ENCODE peak calls at places on chromosomes 2 and 18, in eight cellular contexts. Y is astrocyte; J is HCT116; H is A549; C is A673; M is thoracic aorta; V is naive thymus-derived CD4-positive, alpha-beta T cell; I is CD8-positive, alpha-beta memory T cell. Q is an unnamed sample. For H3K4me1, the result is how much of the 10 kb centered on the place peaks cover.

GRCh38 chr18:13573750-13574149 is 152.6 kb downstream of the FAM210A start:
- DNase-seq in Y (no peak), H (no peak), V (no peak), I (no peak), M (no peak), J (no peak), C (no peak), Q (no peak)

GRCh38 chr2:160411167-160411566 is 82.4 kb downstream of the RBMS1 start:
- DNase-seq in C (no peak), V (no peak), I (peak), Y (peak), M (no peak), J (no peak), H (no peak), Q (no peak)

GRCh38 chr2:120963997-120964396 is 228.3 kb downstream of the GLI2 start:
- DNase-seq in M (no peak), Y (no peak), V (no peak), C (no peak), J (no peak), I (no peak), H (no peak), Q (no peak)

GRCh38 chr2:122831644-122832043 is 1076.2 kb downstream of the TSN start:
- DNase-seq in Y (no peak), J (no peak), C (no peak), I (no peak), H (no peak), V (no peak), M (no peak), Q (no peak)

GRCh38 chr2:108236676-108237335 is 3.0 kb upstream of the SULT1C3 start:
- DNase-seq in M (no peak), J (no peak), V (no peak), Y (no peak), I (no peak), C (no peak), H (peak), Q (no peak)

GRCh38 chr18:57542801-57543427 is 43.6 kb downstream of the FECH start:
- DNase-seq in V (no peak), J (no peak), C (peak), H (no peak), I (no peak), Y (no peak), M (no peak), Q (no peak)

GRCh38 chr2:27378096-27378808 is 2.3 kb downstream of the ZNF513 start:
- DNase-seq in J (no peak), C (peak), I (no peak), Y (no peak), M (no peak), V (no peak), H (peak), Q (no peak)

GRCh38 chr2:873027-873426 is 77.6 kb upstream of the SNTG2 start:
- DNase-seq in V (no peak), M (no peak), H (no peak), Y (no peak), C (no peak), J (no peak), I (no peak), Q (no peak)

GRCh38 chr2:128600606-128601297 is 282.1 kb upstream of the HS6ST1 start:
- DNase-seq in V (peak), I (no peak), C (no peak), M (no peak), J (no peak), Y (peak), H (no peak), Q (no peak)

GRCh38 chr2:120470041-120470716 is 124.2 kb downstream of the INHBB start:
- DNase-seq in M (peak), V (no peak), H (peak), C (no peak), Y (peak), I (peak), J (no peak), Q (no peak)

GRCh38 chr18:3857544-3857943 is 407.6 kb downstream of the TGIF1 start:
- DNase-seq in J (no peak), M (no peak), H (peak), I (no peak), C (peak), Y (no peak), V (no peak), Q (no peak)

GRCh38 chr2:58852905-58853304 is 611.8 kb upstream of the FANCL start:
- DNase-seq in M (no peak), H (no peak), Y (no peak), V (no peak), J (no peak), I (no peak), C (no peak), Q (no peak)

GRCh38 chr2:124575497-124575896 is 550.4 kb downstream of the CNTNAP5 start:
- DNase-seq in M (no peak), C (no peak), H (no peak), J (no peak), V (no peak), Y (no peak), I (no peak), Q (no peak)

GRCh38 chr2:232418056-232418455 is 11.4 kb downstream of the ALPG start:
- DNase-seq in C (no peak), I (no peak), Y (no peak), V (no peak), J (no peak), H (no peak), M (no peak), Q (no peak)

GRCh38 chr2:226031962-226032441 is 632.5 kb downstream of the NYAP2 start:
- DNase-seq in I (no peak), M (no peak), H (no peak), J (no peak), Y (peak), C (peak), V (no peak), Q (no peak)

GRCh38 chr2:43005211-43005974 is 213.0 kb upstream of the HAAO start:
- DNase-seq in V (no peak), C (no peak), Y (no peak), J (no peak), H (no peak), M (no peak), I (no peak), Q (no peak)

GRCh38 chr2:36507408-36507812 is 90.6 kb downstream of the FEZ2 start:
- DNase-seq in J (peak), C (peak), V (no peak), Y (no peak), H (peak), M (no peak), I (no peak), Q (peak)

GRCh38 chr2:6776125-6776524 is 89.6 kb downstream of the CMPK2 start:
- DNase-seq in J (no peak), I (no peak), M (no peak), Y (no peak), C (no peak), V (no peak), H (no peak), Q (no peak)

DNA sequence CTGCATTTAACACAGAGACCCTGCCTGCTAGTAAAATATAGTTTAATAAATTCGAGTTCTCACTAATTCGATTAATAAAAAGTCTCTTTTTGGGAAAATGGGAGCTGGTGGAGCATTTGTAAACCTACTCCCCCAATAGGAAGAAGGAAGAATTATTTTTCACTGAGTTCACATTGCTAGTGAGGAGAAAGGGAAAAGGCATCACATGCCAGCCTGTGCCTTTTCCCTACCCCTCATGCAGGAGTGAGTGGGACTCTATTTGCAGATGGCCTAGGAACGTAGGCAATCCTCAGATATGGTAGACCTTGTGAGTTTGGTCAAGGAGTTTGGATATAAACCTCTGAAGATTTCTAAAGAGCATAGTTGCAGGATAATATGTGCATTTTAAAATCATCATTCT is 218.4 kb upstream of the TRIB2 start:
- DNase-seq in M (no peak), C (no peak), H (no peak), Y (no peak), I (no peak), V (no peak), J (no peak), Q (no peak)
- H3K27ac ChIP-seq in M (no peak), C (no peak), H (no peak), Y (no peak), I (no peak), V (peak), J (no peak), Q (no peak)

DNA sequence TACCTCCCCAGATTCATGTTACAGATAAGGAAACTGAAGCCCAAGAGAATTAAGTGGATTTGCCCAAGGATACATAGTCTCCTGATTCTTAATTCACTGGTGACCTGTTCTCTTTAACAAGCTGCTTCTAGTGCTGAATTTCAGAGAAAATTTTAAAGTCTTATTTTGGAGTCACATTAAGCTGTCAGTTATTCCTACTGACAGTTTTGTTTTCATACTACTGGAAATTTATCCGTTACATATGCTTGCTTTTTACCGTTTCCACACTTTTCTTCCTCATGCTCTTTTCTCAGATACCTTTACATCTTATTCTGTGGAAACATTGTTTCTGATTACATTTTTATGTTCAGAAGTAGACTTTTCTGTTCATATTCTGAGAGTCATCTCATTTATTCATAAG is 1.3 kb downstream of the MOB4 start:
- DNase-seq in V (no peak), I (no peak), Y (no peak), J (no peak), M (no peak), C (no peak), H (no peak), Q (no peak)
- H3K4me3 ChIP-seq in V (peak), I (peak), Y (peak), J (peak), M (peak), C (peak), H (peak), Q (peak)

DNA sequence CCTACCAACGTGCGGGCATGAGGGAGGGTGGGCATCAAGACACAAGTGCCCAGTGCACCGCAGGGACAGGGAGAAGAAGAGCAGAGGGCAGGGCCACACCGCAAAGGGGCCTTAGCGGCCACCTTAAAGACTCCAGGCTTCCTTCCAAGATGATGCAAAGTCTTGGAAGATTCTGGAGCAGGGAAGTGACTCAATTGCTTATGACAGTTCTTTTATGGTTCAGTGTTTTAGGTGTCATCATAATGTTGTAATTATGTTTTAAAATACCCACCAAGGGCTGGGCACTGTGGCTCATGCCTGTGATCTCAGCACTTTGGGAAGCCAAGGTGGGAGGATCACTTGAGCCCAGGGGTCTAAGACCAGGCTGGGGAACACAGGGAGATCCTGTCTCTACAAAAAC is 44.5 kb upstream of the SEMA4C start:
- DNase-seq in Y (no peak), H (no peak), C (no peak), J (no peak), V (no peak), I (no peak), M (no peak), Q (no peak)
- H3K4me1 ChIP-seq in Y (under half), H (under half), C (under half), J (under half), V (under half), I (under half), M (under half), Q (half or more)

DNA sequence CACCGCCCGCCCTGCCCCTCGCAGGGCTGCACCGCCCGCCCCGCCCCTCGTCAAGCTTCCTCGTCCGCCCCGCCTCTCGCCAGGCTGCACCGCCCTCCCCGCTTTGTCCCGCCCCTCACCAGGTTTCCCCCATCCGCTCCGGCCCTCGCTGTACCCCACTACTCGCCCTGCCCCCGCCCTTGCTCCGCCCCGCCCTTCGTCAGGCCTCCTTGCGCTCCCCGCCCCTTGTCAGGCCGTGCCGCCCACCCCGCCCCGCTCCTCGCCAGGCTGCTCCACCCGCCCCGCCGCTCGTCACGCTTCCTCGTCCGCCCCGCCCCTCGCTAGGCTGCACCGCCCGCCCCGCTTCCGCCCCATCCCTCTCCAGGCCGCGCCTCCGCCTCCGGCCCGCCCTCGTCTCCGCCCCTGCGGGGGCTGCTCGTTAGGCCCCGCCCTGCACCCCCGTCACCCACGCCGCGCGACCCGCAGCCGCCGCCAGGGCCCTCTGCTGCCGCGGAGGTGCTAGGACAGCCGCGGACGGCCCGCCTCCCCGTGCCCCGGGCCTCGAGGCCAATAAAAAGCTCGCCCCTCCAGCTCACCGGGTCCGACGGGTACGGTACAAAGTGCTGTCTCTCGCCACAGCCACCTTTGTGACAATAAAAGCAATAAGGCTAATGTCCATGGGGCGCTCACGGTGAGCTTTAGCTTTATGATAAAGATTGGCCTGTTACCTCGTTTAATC is 574 bp upstream of the DNPEP start:
- DNase-seq in M (peak), I (peak), Y (peak), J (peak), C (peak), V (peak), H (peak), Q (peak)
- H3K27ac ChIP-seq in M (peak), I (peak), Y (no peak), J (peak), C (peak), V (peak), H (peak), Q (peak)

GRCh38 chr2:206275274-206276160 is 1.1 kb downstream of the ZDBF2 start:
- DNase-seq in C (no peak), V (no peak), J (no peak), Y (peak), H (peak), I (no peak), M (no peak), Q (no peak)

GRCh38 chr2:206274434-206275273 is at the start of gene ZDBF2:
- DNase-seq in H (peak), J (no peak), I (peak), C (peak), Y (peak), M (no peak), V (peak), Q (no peak)

GRCh38 chr2:206277503-206277902 is 3.0 kb downstream of the ZDBF2 start:
- DNase-seq in V (no peak), C (no peak), J (no peak), I (no peak), M (no peak), Y (no peak), H (no peak), Q (no peak)

GRCh38 chr2:206271066-206271465 is 3.4 kb upstream of the ZDBF2 start:
- DNase-seq in Y (no peak), V (no peak), I (no peak), J (no peak), M (no peak), H (no peak), C (no peak), Q (no peak)

DNA sequence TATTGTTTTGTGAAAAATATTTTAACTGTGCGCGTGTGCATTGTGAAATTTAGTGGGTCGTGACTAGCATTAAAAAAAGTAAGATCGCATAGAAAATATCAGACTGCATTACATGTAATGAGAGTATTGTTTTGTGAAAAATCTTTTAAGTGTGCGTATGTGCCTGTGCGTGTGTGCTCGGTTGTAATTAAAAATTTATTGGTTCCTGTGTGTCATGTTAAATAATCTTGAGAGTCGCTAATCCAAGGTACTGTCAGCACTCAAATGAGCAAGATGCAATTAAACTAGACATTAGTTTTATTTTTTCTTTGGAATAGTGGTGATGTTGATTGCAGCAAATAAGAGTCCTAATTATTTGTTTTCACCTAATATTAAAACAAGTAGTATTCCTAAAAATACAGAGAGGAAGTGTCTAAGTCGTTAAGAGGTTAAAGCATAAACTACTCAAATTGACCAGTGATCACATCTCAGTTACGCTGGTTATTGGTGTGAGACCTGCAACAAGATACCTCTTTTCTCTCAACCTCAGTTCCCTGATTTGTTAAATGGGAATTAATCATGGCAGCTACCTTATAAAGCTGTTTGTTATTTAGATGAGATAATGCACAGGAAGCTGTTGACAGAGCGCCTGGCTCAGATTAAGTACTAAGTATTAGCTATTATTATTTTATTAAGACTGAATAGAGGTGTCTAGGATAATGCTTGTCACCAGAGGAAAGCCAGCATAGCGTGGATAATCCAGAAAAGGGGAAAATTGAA is 1.9 kb downstream of the ZDBF2 start:
- DNase-seq in J (no peak), V (no peak), I (no peak), H (no peak), C (no peak), M (no peak), Y (no peak), Q (no peak)
- H3K4me3 ChIP-seq in J (no peak), V (peak), I (no peak), H (peak), C (no peak), M (no peak), Y (peak), Q (peak)

GRCh38 chr2:105469781-105470180 is 70.9 kb upstream of the FHL2 start:
- DNase-seq in Y (no peak), M (no peak), I (no peak), J (no peak), H (no peak), C (no peak), V (no peak), Q (no peak)
- H3K4me1 ChIP-seq in Y (under half), M (under half), I (under half), J (under half), H (under half), C (under half), V (under half), Q (under half)

GRCh38 chr2:219219113-219219696 is 447 bp upstream of the ABCB6 start:
- DNase-seq in J (no peak), Y (no peak), M (no peak), I (no peak), C (no peak), H (no peak), V (no peak), Q (no peak)
- H3K27ac ChIP-seq in J (peak), Y (peak), M (peak), I (no peak), C (peak), H (peak), V (peak), Q (peak)

GRCh38 chr2:66412874-66413273 is 22.1 kb upstream of the MEIS1 start:
- DNase-seq in C (no peak), V (no peak), I (no peak), J (no peak), M (no peak), Y (no peak), H (no peak), Q (no peak)

GRCh38 chr2:66418381-66418780 is 16.5 kb upstream of the MEIS1 start:
- DNase-seq in J (no peak), H (no peak), V (no peak), M (no peak), Y (no peak), C (no peak), I (no peak), Q (no peak)

DNA sequence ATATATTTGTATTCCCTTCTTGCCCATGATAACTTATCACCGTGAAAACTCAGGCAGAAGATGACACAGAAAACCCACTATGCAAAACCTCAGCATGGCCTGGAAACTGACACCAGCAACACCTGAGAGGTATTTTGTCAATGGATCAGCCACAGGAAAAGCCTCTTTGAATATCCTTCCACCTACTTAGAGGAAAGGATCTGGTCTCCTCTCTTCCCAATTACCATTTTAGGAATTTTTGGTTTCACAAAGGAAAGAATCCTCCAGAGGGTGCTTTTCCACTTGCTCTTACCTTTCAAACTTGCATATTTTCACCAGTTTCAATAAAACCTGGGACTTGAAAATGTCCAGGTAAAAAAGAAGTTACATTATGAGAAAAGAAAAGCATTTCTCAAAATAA is 20.0 kb upstream of the MEIS1 start:
- DNase-seq in C (no peak), V (no peak), J (no peak), H (no peak), I (no peak), Y (no peak), M (no peak), Q (no peak)
- H3K4me3 ChIP-seq in C (no peak), V (no peak), J (no peak), H (no peak), I (no peak), Y (no peak), M (no peak), Q (no peak)

GRCh38 chr2:39918886-39919285 is 139.8 kb upstream of the THUMPD2 start:
- DNase-seq in V (no peak), M (no peak), J (no peak), I (no peak), C (no peak), Y (no peak), H (no peak), Q (no peak)
- H3K4me1 ChIP-seq in V (under half), M (under half), J (under half), I (under half), C (under half), Y (under half), H (under half), Q (under half)